ENCODE peak calls at places on chromosomes 6 and 20, in ten cellular contexts. L is AG09309; K is KG1; H is GDM1; J is NCI-H1694 treated with DMSO at 0.1 percent for 48 hours; M is activated T-helper 1 cell treated with anti-CD3 and anti-CD28 coated beads, Interleukin-2, amount 50 U/mL, for 16 hours; Y is NCI-H2029 treated with DMSO at 0.1 percent for 48 hours; Z is AG08396; F is T-helper 9 cell; S is cardiac muscle cell. X is an unnamed sample.

GRCh38 chr20:46406986-46407670 is 713 bp upstream of the ELMO2 start:
- DNase-seq in L (no peak), K (peak), H (no peak), J (peak), M (peak), Y (peak), Z (no peak), F (peak), S (peak), X (no peak)

GRCh38 chr6:36840471-36841461 is 1.5 kb upstream of the CPNE5 start:
- DNase-seq in L (no peak), K (no peak), H (no peak), J (no peak), M (no peak), Y (no peak), Z (no peak), F (peak), S (no peak), X (no peak)

GRCh38 chr6:87944541-87944954 is 103.1 kb upstream of the SPACA1 start:
- DNase-seq in L (peak), K (no peak), H (no peak), J (peak), M (no peak), Y (no peak), Z (peak), F (no peak), S (peak), X (no peak)

GRCh38 chr6:111583986-111584385 is 21.7 kb downstream of the TRAF3IP2 start:
- DNase-seq in L (no peak), K (no peak), H (no peak), J (no peak), M (no peak), Y (no peak), Z (no peak), F (no peak), S (no peak), X (no peak)

GRCh38 chr6:168124161-168124560 is 45.1 kb upstream of the FRMD1 start:
- DNase-seq in L (no peak), K (no peak), H (no peak), J (no peak), M (no peak), Y (no peak), Z (peak), F (no peak), S (no peak), X (no peak)

GRCh38 chr6:87155920-87156600 is 695 bp downstream of the ZNF292 start:
- DNase-seq in L (no peak), K (no peak), H (peak), J (peak), M (peak), Y (no peak), Z (peak), F (peak), S (peak), X (no peak)

GRCh38 chr6:63348836-63349235 is 29.1 kb upstream of the LGSN start:
- DNase-seq in L (no peak), K (no peak), H (no peak), J (no peak), M (no peak), Y (no peak), Z (no peak), F (no peak), S (no peak), X (no peak)

GRCh38 chr6:49327575-49327974 is 135.5 kb downstream of the MMUT start:
- DNase-seq in L (no peak), K (no peak), H (no peak), J (no peak), M (no peak), Y (no peak), Z (no peak), F (no peak), S (no peak), X (no peak)

GRCh38 chr6:151652338-151652737 is 155.1 kb upstream of the ESR1 start:
- DNase-seq in L (no peak), K (no peak), H (no peak), J (no peak), M (no peak), Y (no peak), Z (no peak), F (no peak), S (no peak), X (no peak)

GRCh38 chr6:138765896-138766487 is 7.6 kb upstream of the CCDC28A start:
- DNase-seq in L (no peak), K (no peak), H (peak), J (peak), M (no peak), Y (no peak), Z (peak), F (no peak), S (peak), X (no peak)

GRCh38 chr6:126039284-126039683 is 52.9 kb downstream of the TRMT11 start:
- DNase-seq in L (no peak), K (no peak), H (no peak), J (no peak), M (no peak), Y (no peak), Z (no peak), F (no peak), S (no peak), X (no peak)

GRCh38 chr20:33900515-33901131 is 89.5 kb downstream of the CHMP4B start:
- DNase-seq in L (no peak), K (no peak), H (no peak), J (no peak), M (no peak), Y (no peak), Z (no peak), F (no peak), S (no peak), X (no peak)

GRCh38 chr6:82348130-82348529 is 15.5 kb upstream of the TPBG start:
- DNase-seq in L (no peak), K (no peak), H (no peak), J (no peak), M (no peak), Y (no peak), Z (no peak), F (no peak), S (no peak), X (no peak)

GRCh38 chr20:23655551-23656211 is 17.9 kb upstream of the CST3 start:
- DNase-seq in L (no peak), K (no peak), H (peak), J (no peak), M (no peak), Y (no peak), Z (no peak), F (no peak), S (no peak), X (no peak)

GRCh38 chr6:99151634-99152344 is 197.7 kb downstream of the FAXC start:
- DNase-seq in L (no peak), K (peak), H (no peak), J (no peak), M (no peak), Y (peak), Z (peak), F (no peak), S (peak), X (peak)

GRCh38 chr20:59752101-59752586 is 147.8 kb downstream of the PHACTR3 start:
- DNase-seq in L (no peak), K (no peak), H (no peak), J (no peak), M (no peak), Y (no peak), Z (no peak), F (no peak), S (peak), X (no peak)

GRCh38 chr6:5511924-5512323 is 250.6 kb downstream of the FARS2 start:
- DNase-seq in L (peak), K (no peak), H (no peak), J (no peak), M (no peak), Y (no peak), Z (peak), F (no peak), S (no peak), X (no peak)

GRCh38 chr6:31538805-31539400 is 2.9 kb downstream of the DDX39B start:
- DNase-seq in L (no peak), K (no peak), H (no peak), J (no peak), M (no peak), Y (no peak), Z (no peak), F (no peak), S (no peak), X (no peak)

GRCh38 chr20:9660236-9660868 is 146.0 kb downstream of the LAMP5 start:
- DNase-seq in L (no peak), K (no peak), H (no peak), J (no peak), M (no peak), Y (no peak), Z (peak), F (no peak), S (peak), X (peak)

GRCh38 chr20:54078296-54078695 is 7.9 kb upstream of the BCAS1 start:
- DNase-seq in L (no peak), K (peak), H (peak), J (no peak), M (no peak), Y (no peak), Z (no peak), F (no peak), S (no peak), X (no peak)

GRCh38 chr6:71489736-71490135 is 201.1 kb downstream of the OGFRL1 start:
- DNase-seq in L (peak), K (no peak), H (no peak), J (no peak), M (no peak), Y (no peak), Z (peak), F (no peak), S (no peak), X (no peak)

GRCh38 chr6:96942676-96943075 is 18.1 kb downstream of the KLHL32 start:
- DNase-seq in L (no peak), K (no peak), H (no peak), J (peak), M (no peak), Y (no peak), Z (no peak), F (no peak), S (no peak), X (no peak)

GRCh38 chr6:54238407-54238806 is 69.8 kb upstream of the TINAG start:
- DNase-seq in L (peak), K (no peak), H (no peak), J (no peak), M (no peak), Y (no peak), Z (peak), F (no peak), S (peak), X (no peak)

GRCh38 chr6:133991096-133991593 is 38.1 kb downstream of the TBPL1 start:
- DNase-seq in L (peak), K (no peak), H (no peak), J (no peak), M (no peak), Y (no peak), Z (peak), F (no peak), S (no peak), X (no peak)

GRCh38 chr20:23782366-23782983 is 31.7 kb upstream of the CST1 start:
- DNase-seq in L (no peak), K (no peak), H (peak), J (no peak), M (no peak), Y (no peak), Z (peak), F (no peak), S (peak), X (no peak)

GRCh38 chr20:31633339-31633914 is 4.3 kb upstream of the COX4I2 start:
- DNase-seq in L (no peak), K (no peak), H (no peak), J (no peak), M (no peak), Y (no peak), Z (peak), F (no peak), S (no peak), X (no peak)

GRCh38 chr6:13427838-13428527 is 59.4 kb downstream of the GFOD1 start:
- DNase-seq in L (no peak), K (no peak), H (peak), J (no peak), M (no peak), Y (no peak), Z (no peak), F (peak), S (peak), X (no peak)

GRCh38 chr6:52881662-52881995 is 27.9 kb downstream of the GSTA3 start:
- DNase-seq in L (no peak), K (no peak), H (no peak), J (no peak), M (no peak), Y (no peak), Z (no peak), F (no peak), S (no peak), X (no peak)

GRCh38 chr6:45123023-45123422 is 205.1 kb upstream of the RUNX2 start:
- DNase-seq in L (no peak), K (no peak), H (no peak), J (no peak), M (no peak), Y (no peak), Z (no peak), F (no peak), S (no peak), X (no peak)

GRCh38 chr6:111922454-111923297 is 49.4 kb upstream of the FYN start:
- DNase-seq in L (peak), K (no peak), H (no peak), J (no peak), M (no peak), Y (peak), Z (no peak), F (no peak), S (no peak), X (no peak)

GRCh38 chr6:99739526-99739925 is 132.9 kb downstream of the PRDM13 start:
- DNase-seq in L (no peak), K (no peak), H (no peak), J (peak), M (no peak), Y (no peak), Z (no peak), F (no peak), S (no peak), X (no peak)

X was measured in iPS DF 6.9.